ENCODE peak calls at places on chromosomes 5 and 9, in five cellular contexts. A is breast epithelium; X is CD4-positive, CD25-positive, alpha-beta regulatory T cell; S is PC-3; H is small intestine. B is an unnamed sample. For H3K9me3 and H3K4me1, the result is how much of the 10 kb centered on the place peaks cover.

GRCh38 chr5:146785065-146785464 is 93.5 kb downstream of the PPP2R2B start:
- DNase-seq in A (no peak), S (no peak), H (no peak), X (no peak), B (no peak)

GRCh38 chr5:88724201-88724600 is 158.8 kb downstream of the MEF2C start:
- DNase-seq in H (no peak), S (peak), A (no peak), X (no peak), B (peak)

GRCh38 chr9:38196721-38197120 is 127.7 kb upstream of the SHB start:
- DNase-seq in S (peak), A (peak), X (no peak), H (no peak), B (no peak)

GRCh38 chr9:137126786-137127185 is 12.2 kb upstream of the GRIN1 start:
- DNase-seq in A (no peak), H (peak), X (no peak), S (no peak), B (no peak)

GRCh38 chr9:38298904-38299303 is 93.6 kb upstream of the ALDH1B1 start:
- DNase-seq in A (no peak), H (no peak), S (no peak), X (no peak), B (no peak)

GRCh38 chr5:9188131-9188530 is 357.7 kb downstream of the SEMA5A start:
- DNase-seq in X (no peak), S (peak), A (no peak), H (no peak), B (peak)

GRCh38 chr5:5270958-5271605 is 131.0 kb downstream of the ADAMTS16 start:
- DNase-seq in A (no peak), S (peak), X (no peak), H (peak), B (no peak)

GRCh38 chr9:19769213-19769612 is 19.6 kb downstream of the SLC24A2 start:
- DNase-seq in A (no peak), X (no peak), S (no peak), H (no peak), B (no peak)

GRCh38 chr9:93120846-93121315 is 13.2 kb downstream of the NINJ1 start:
- DNase-seq in S (no peak), H (no peak), X (no peak), A (no peak), B (no peak)

GRCh38 chr5:114418546-114419388 is 56.9 kb downstream of the KCNN2 start:
- DNase-seq in H (no peak), X (no peak), A (no peak), S (no peak), B (no peak)

GRCh38 chr5:58156977-58157701 is 302.7 kb downstream of the PLK2 start:
- DNase-seq in A (no peak), X (no peak), S (no peak), H (no peak), B (no peak)

GRCh38 chr9:87350915-87351314 is 146.8 kb upstream of the DAPK1 start:
- DNase-seq in A (no peak), S (no peak), H (no peak), X (no peak), B (peak)

GRCh38 chr9:136019041-136019680 is 58.0 kb upstream of the UBAC1 start:
- DNase-seq in H (no peak), A (peak), X (no peak), S (no peak), B (no peak)

GRCh38 chr5:159340511-159340910 is 10.2 kb upstream of the IL12B start:
- DNase-seq in X (no peak), A (no peak), H (no peak), S (no peak), B (no peak)

GRCh38 chr9:83620841-83621636 is 1.9 kb upstream of the IDNK start:
- DNase-seq in A (no peak), H (peak), S (peak), X (peak), B (peak)

GRCh38 chr9:89442016-89442415 is 55.9 kb downstream of the SEMA4D start:
- DNase-seq in H (no peak), X (no peak), A (no peak), S (no peak), B (no peak)

GRCh38 chr5:132203464-132203818 is 24.2 kb downstream of the P4HA2 start:
- DNase-seq in A (no peak), S (no peak), H (no peak), X (no peak), B (peak)

GRCh38 chr5:59351076-59351794 is 542.3 kb downstream of the PDE4D start:
- DNase-seq in H (no peak), A (no peak), X (no peak), S (no peak), B (no peak)

GRCh38 chr9:117412006-117412715 is 2.7 kb downstream of the ASTN2 start:
- DNase-seq in S (no peak), H (no peak), X (no peak), A (no peak), B (no peak)

GRCh38 chr9:137809038-137809630 is 68.4 kb upstream of the CACNA1B start:
- DNase-seq in S (no peak), A (no peak), X (no peak), H (no peak), B (no peak)

GRCh38 chr5:78573318-78573717 is 75.3 kb downstream of the LHFPL2 start:
- DNase-seq in X (no peak), A (no peak), H (no peak), S (no peak), B (no peak)

GRCh38 chr5:164972973-164973372 is 1467.6 kb downstream of the MAT2B start:
- DNase-seq in X (no peak), A (no peak), S (no peak), H (no peak), B (no peak)

GRCh38 chr5:164962302-164962961 is 1457.0 kb downstream of the MAT2B start:
- DNase-seq in X (no peak), H (no peak), S (no peak), A (no peak), B (no peak)

GRCh38 chr5:164967354-164967753 is 1461.9 kb downstream of the MAT2B start:
- DNase-seq in S (no peak), A (no peak), X (no peak), H (no peak), B (no peak)
- H3K9me3 ChIP-seq in S (under half), A (under half), X (under half), H (under half), B (under half)

DNA sequence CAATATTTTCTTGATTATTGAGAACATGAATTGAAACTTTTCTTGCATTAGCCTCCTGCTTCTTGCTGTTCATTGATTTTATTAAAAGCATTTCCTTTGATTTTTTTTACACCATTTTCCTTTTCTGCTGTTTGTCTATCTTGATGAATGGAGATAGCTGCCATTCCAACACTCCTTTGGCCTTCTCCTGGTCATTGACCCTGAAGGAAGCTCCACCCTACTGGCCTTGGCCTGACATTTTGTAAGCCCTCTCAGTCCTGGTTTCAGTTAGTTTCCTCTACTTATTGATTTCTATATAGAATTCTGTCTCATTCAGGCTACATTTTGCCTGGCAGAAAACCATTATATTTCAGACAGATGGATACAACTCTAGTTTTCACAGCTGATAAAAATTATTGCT is 115.1 kb upstream of the DMRTA1 start:
- DNase-seq in H (no peak), S (no peak), A (no peak), X (no peak), B (no peak)
- H3K4me3 ChIP-seq in H (no peak), S (no peak), A (no peak), X (no peak), B (no peak)

GRCh38 chr5:95938766-95939165 is 22.9 kb downstream of the ELL2 start:
- DNase-seq in H (no peak), A (no peak), S (no peak), X (no peak), B (no peak)

GRCh38 chr5:95937607-95938152 is 24.0 kb downstream of the ELL2 start:
- DNase-seq in A (no peak), H (no peak), X (no peak), S (no peak), B (no peak)

GRCh38 chr5:95938355-95938754 is 23.3 kb downstream of the ELL2 start:
- DNase-seq in X (no peak), A (no peak), H (no peak), S (no peak), B (no peak)

GRCh38 chr5:95940758-95941682 is 20.6 kb downstream of the ELL2 start:
- DNase-seq in X (no peak), S (no peak), A (no peak), H (no peak), B (no peak)

DNA sequence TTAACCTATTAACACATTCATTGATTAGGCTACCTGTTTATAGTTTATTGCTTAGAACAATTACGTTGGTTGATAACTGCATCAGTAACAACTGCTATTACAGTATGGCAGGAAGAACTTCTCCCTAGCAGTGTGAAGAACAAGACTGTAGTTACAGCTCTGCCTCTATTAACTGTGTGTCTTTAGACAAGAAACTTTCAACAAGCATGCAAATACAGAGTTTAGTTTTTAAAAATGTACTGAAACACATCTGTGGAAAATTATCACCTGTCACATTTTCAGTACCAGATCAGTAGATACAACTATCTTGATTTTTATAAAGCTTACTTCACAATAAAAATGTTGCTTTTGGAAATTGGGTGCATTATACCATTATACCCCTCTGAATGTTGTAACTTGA is 22.2 kb downstream of the ELL2 start:
- DNase-seq in H (no peak), X (no peak), S (no peak), A (no peak), B (no peak)
- H3K4me1 ChIP-seq in H (under half), X (under half), S (under half), A (under half), B (half or more)

GRCh38 chr5:171315925-171316257 is 6.8 kb downstream of the TLX3 start:
- DNase-seq in H (no peak), X (no peak), A (no peak), S (no peak), B (no peak)
- H3K9me3 ChIP-seq in H (under half), X (under half), A (under half), S (under half), B (under half)

DNA sequence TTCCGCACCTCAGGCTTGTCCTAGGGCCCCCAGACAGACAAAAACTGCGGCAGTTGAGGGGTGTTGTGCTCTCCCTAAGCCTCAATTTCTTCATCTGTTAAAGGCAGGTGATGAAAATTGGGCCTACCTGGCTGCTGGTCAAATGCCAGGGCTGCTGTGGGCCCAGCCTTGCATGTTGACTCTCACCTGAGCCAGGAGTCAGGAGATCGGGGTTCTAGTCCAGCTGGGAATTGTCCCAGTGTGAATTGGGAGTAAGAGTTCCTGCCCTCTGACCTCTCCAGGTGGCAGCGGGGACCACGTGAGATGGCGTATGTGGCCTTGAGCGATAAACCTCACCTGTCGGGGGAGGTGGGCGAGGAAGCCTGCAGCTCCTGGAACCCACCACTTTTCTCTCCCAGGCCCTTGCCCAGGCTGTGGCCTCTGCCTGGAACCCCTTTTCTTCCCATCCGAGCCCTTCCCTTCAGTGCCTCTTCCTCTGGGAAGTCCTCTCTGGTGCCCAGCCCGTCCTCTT is 143.5 kb upstream of the IER5L start:
- DNase-seq in A (peak), S (no peak), X (no peak), H (no peak), B (no peak)
- H3K4me3 ChIP-seq in A (peak), S (no peak), X (no peak), H (no peak), B (peak)

GRCh38 chr9:134401391-134401790 is 75.1 kb downstream of the RXRA start:
- DNase-seq in S (no peak), A (no peak), X (no peak), H (no peak), B (no peak)

GRCh38 chr9:134398756-134399155 is 72.5 kb downstream of the RXRA start:
- DNase-seq in S (no peak), H (no peak), A (no peak), X (no peak), B (no peak)

GRCh38 chr9:134400283-134400682 is 74.0 kb downstream of the RXRA start:
- DNase-seq in X (no peak), H (no peak), A (no peak), S (no peak), B (no peak)

GRCh38 chr9:134402182-134402581 is 75.9 kb downstream of the RXRA start:
- DNase-seq in A (no peak), X (no peak), S (no peak), H (no peak), B (no peak)

DNA sequence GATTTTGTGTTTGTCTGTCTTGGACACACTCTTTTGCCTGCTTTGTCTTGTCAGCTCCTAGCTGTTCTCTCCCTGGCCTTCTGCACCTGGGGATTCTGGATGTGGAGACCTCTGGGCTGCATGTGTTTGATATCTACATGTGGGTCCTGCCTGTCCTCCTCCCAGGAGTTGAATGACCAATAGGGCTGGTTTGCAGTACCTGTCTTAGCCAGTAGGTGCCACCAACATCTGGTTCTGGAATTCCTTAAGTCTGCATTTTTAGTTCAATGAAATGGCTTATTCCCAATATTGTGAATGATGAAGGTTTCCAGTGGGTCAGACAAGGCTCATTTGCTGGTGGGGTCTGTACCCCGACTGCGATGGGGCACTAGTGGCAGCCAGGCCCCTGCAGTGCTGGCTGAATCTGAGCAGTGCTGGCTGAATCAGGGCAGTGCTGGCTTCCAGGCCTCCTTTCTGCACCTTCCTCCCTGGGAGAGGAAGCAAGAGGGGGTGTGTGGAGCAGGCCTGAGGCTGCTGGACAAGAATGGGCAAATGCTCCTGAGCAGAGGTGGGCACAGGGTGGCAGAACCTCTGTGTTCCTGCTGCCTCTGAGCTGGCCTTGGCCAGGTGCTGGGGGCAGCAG is 73.3 kb downstream of the RXRA start:
- DNase-seq in S (peak), A (no peak), H (peak), X (no peak), B (no peak)
- H3K4me1 ChIP-seq in S (under half), A (under half), H (under half), X (half or more), B (under half)

GRCh38 chr5:2352101-2352861 is 399.2 kb downstream of the IRX2 start:
- DNase-seq in S (no peak), H (no peak), A (no peak), X (no peak), B (no peak)
- H3K9me3 ChIP-seq in S (under half), H (under half), A (under half), X (under half), B (under half)

DNA sequence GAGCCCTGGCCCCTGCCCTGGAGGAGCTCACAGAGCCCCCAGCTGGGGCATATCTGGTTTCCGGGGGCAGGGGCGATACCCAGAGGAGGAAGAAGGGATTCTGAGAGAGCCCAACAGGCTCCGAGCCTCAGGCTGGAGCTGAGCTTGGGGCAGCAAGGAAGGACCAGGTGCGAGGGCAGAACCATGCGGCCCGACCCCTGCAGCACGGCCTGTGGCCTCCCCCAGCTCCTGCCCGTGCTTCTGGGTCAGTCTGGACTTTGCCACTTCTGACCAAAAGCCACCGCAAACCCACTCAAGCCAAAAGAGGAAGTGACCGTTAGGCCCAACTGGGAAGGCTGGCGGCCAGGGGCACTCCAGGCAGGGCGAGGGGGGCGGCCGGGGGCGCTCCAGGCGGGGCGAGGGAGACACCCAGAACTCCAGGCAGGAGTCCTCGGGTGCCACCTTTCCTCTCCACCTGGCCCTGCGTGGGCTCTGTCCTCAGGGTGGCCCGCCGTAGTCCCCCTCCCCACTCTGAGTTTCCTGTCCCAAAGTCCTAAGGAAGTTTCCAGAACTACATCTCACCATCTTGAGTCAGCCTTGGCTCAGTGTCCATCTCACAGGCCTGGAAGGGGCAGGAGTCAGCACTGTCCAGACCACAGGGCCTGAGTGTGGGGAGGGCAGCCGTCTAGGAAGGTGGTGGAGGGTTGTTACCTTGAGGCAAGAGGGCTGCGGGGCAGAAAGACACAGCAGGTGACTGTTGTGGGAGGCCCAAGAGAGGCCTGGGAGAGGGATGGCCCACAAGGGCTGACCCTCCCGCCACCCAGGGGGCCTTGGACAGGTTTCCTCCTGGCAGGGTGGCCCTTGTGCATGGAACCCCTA is 945 bp upstream of the LTC4S start:
- DNase-seq in X (no peak), S (no peak), A (no peak), H (no peak), B (no peak)
- H3K4me3 ChIP-seq in X (no peak), S (no peak), A (no peak), H (no peak), B (no peak)

GRCh38 chr5:157963244-157963643 is 104.3 kb upstream of the CLINT1 start:
- DNase-seq in S (no peak), X (no peak), H (no peak), A (no peak), B (no peak)
- H3K4me1 ChIP-seq in S (under half), X (under half), H (under half), A (under half), B (under half)

GRCh38 chr5:99019812-99020697 is 91.2 kb upstream of the CHD1 start:
- DNase-seq in X (no peak), S (peak), A (no peak), H (peak), B (peak)
- H3K9me3 ChIP-seq in X (under half), S (under half), A (under half), H (under half), B (under half)

B was measured in adipocyte.